ENCODE peak calls at places on chromosomes 11 and 22, in four cellular contexts. X is H1, C is left ventricle myocardium inferior, W is tibial artery. O is an unnamed sample.

GRCh38 chr11:117786099-117786870 is 10.7 kb downstream of the DSCAML1 start:
- DNase-seq in X (no peak), C (no peak), W (no peak), O (no peak)

GRCh38 chr22:27990879-27991278 is 71.8 kb upstream of the PITPNB start:
- DNase-seq in X (peak), C (peak), W (peak), O (peak)

GRCh38 chr11:117878314-117878938 is 2.0 kb upstream of the FXYD6 start:
- DNase-seq in W (no peak), C (no peak), X (no peak), O (no peak)

GRCh38 chr11:134356656-134357544 is 25.1 kb downstream of the GLB1L2 start:
- DNase-seq in C (no peak), X (no peak), W (no peak), O (no peak)

GRCh38 chr11:13386567-13386966 is 76.5 kb downstream of the BTBD10 start:
- DNase-seq in C (no peak), W (no peak), X (no peak), O (no peak)

GRCh38 chr11:115251126-115251525 is 253.1 kb downstream of the CADM1 start:
- DNase-seq in X (no peak), C (no peak), W (no peak), O (no peak)

GRCh38 chr11:104320956-104321355 is 157.0 kb upstream of the PDGFD start:
- DNase-seq in X (no peak), C (no peak), W (no peak), O (no peak)

GRCh38 chr11:1341928-1342524 is 32.6 kb upstream of the TOLLIP start:
- DNase-seq in W (no peak), X (no peak), C (no peak), O (no peak)

GRCh38 chr11:86274503-86274902 is 27.5 kb upstream of the HIKESHI start:
- DNase-seq in W (no peak), X (no peak), C (no peak), O (no peak)

GRCh38 chr11:95556011-95556341 is 233.6 kb downstream of the FAM76B start:
- DNase-seq in W (no peak), X (no peak), C (no peak), O (no peak)

GRCh38 chr22:31637938-31638618 is 23.9 kb downstream of the PISD start:
- DNase-seq in X (no peak), W (peak), C (peak), O (no peak)

GRCh38 chr11:843086-843704 is 543 bp downstream of the TSPAN4 start:
- DNase-seq in X (no peak), C (no peak), W (no peak), O (no peak)

GRCh38 chr11:12792590-12792989 is 118.4 kb downstream of the TEAD1 start:
- DNase-seq in W (no peak), C (no peak), X (no peak), O (no peak)

GRCh38 chr11:14656536-14657457 is 13.2 kb downstream of the PDE3B start:
- DNase-seq in W (no peak), X (no peak), C (no peak), O (no peak)

GRCh38 chr11:20887137-20887536 is 217.8 kb downstream of the NELL1 start:
- DNase-seq in X (no peak), W (no peak), C (no peak), O (no peak)

GRCh38 chr22:18023509-18024275 is 669 bp downstream of the MICAL3 start:
- DNase-seq in X (peak), W (peak), C (peak), O (peak)

GRCh38 chr22:29756341-29756740 is 10.5 kb downstream of the ZMAT5 start:
- DNase-seq in C (no peak), X (no peak), W (no peak), O (no peak)

GRCh38 chr22:24402460-24403192 is 24.8 kb upstream of the ADORA2A start:
- DNase-seq in C (peak), X (no peak), W (peak), O (peak)

GRCh38 chr22:46815896-46816721 is 53.7 kb downstream of the TBC1D22A start:
- DNase-seq in X (no peak), W (no peak), C (no peak), O (no peak)

GRCh38 chr22:39469681-39470461 is 13.1 kb downstream of the MGAT3 start:
- DNase-seq in W (no peak), C (no peak), X (no peak), O (no peak)

GRCh38 chr22:49064836-49065235 is 762.8 kb downstream of the BRD1 start:
- DNase-seq in C (no peak), W (no peak), X (no peak), O (no peak)

GRCh38 chr11:14132312-14132711 is 169.8 kb downstream of the SPON1 start:
- DNase-seq in W (no peak), C (no peak), X (no peak), O (no peak)

GRCh38 chr22:49365191-49365837 is 462.4 kb downstream of the BRD1 start:
- DNase-seq in C (no peak), X (no peak), W (no peak), O (no peak)

GRCh38 chr11:117972589-117973445 is 13.4 kb upstream of the IL10RA start:
- DNase-seq in X (no peak), W (peak), C (no peak), O (no peak)

GRCh38 chr11:127376316-127376715 is 375.7 kb upstream of the KIRREL3 start:
- DNase-seq in C (no peak), X (no peak), W (no peak), O (no peak)

GRCh38 chr11:121829159-121829643 is 286.8 kb downstream of the BLID start:
- DNase-seq in W (peak), X (no peak), C (no peak), O (no peak)

GRCh38 chr11:102669664-102670063 is 35.9 kb downstream of the MMP27 start:
- DNase-seq in W (no peak), C (no peak), X (no peak), O (no peak)

GRCh38 chr11:75894036-75894585 is 79.1 kb downstream of the UVRAG start:
- DNase-seq in W (no peak), X (no peak), C (no peak), O (no peak)

GRCh38 chr11:10575999-10576398 is 7.5 kb upstream of the LYVE1 start:
- DNase-seq in W (no peak), C (no peak), X (no peak), O (no peak)

GRCh38 chr11:66543263-66544107 is 2.4 kb downstream of the ZDHHC24 start:
- DNase-seq in X (no peak), W (peak), C (peak), O (peak)

GRCh38 chr11:10751581-10751940 is 515 bp downstream of the CTR9 start:
- DNase-seq in W (peak), X (no peak), C (no peak), O (no peak)

GRCh38 chr22:49367016-49367697 is 460.5 kb downstream of the BRD1 start:
- DNase-seq in W (no peak), X (no peak), C (no peak), O (no peak)

GRCh38 chr11:36976740-36977139 is 378.7 kb upstream of the RAG2 start:
- DNase-seq in W (no peak), X (no peak), C (peak), O (no peak)

GRCh38 chr22:44305888-44306287 is 6.9 kb downstream of the SHISAL1 start:
- DNase-seq in W (no peak), X (no peak), C (no peak), O (peak)

GRCh38 chr22:30347255-30347892 is 9.3 kb downstream of the SF3A1 start:
- DNase-seq in W (no peak), X (no peak), C (no peak), O (no peak)

GRCh38 chr11:6557761-6558674 is 45.4 kb downstream of the RRP8 start:
- DNase-seq in W (no peak), C (peak), X (no peak), O (no peak)

GRCh38 chr11:47918882-47919495 is 61.4 kb upstream of the PTPRJ start:
- DNase-seq in X (no peak), C (no peak), W (no peak), O (no peak)

GRCh38 chr22:36156515-36157419 is 3.8 kb downstream of the APOL3 start:
- DNase-seq in C (peak), W (peak), X (no peak), O (peak)
- H3K27ac ChIP-seq in C (peak), W (peak), X (no peak), O (peak)

GRCh38 chr11:67571443-67571842 is 12.2 kb upstream of the GSTP1 start:
- DNase-seq in X (no peak), C (no peak), W (no peak), O (no peak)

GRCh38 chr11:67577951-67578350 is 5.7 kb upstream of the GSTP1 start:
- DNase-seq in W (no peak), X (no peak), C (no peak), O (no peak)

GRCh38 chr11:67576742-67577475 is 6.7 kb upstream of the GSTP1 start:
- DNase-seq in X (no peak), W (no peak), C (no peak), O (no peak)

GRCh38 chr11:67572305-67572704 is 11.3 kb upstream of the GSTP1 start:
- DNase-seq in C (no peak), W (no peak), X (no peak), O (no peak)

DNA sequence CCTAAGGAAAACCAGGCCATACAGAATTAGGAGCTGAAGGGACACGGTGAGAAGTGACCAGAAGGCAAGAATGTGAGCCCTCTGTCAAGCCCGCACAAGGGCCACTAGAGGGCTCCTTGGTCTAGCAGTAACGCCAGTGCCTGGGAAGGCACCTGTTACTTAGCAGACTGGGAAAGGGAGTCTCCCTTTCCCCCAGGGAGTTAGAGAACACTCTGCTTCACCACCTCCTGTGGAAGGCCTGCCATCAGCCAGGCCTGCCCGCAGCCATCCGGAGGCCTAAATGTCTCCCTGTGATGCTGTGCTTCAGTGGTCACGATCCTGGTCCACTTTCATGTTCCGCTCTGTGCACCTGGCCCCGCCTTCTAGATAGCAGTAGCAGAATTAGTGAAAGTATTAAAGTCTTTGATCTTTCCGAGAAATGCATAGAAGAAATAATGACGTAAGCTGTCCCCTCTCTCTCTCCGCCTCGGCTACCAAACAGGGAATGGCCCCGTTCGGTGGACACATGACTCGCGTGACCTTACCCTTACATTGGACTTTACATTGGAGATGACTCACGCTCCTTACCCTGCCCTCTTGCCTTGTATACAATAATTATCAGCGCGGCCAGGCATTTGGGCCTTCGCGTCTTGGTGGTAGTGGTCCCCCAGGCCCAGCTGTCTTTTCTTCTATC is 10.7 kb upstream of the GSTP1 start:
- DNase-seq in C (no peak), X (no peak), W (peak), O (peak)
- TF ChIP-seq CTCF in C (peak), X (peak), W (peak), O (peak)

GRCh38 chr11:8686325-8686724 is 3.7 kb downstream of the RPL27A start:
- DNase-seq in C (no peak), X (no peak), W (no peak), O (no peak)

GRCh38 chr11:8683115-8683807 is 669 bp downstream of the RPL27A start:
- DNase-seq in X (no peak), C (no peak), W (no peak), O (no peak)

GRCh38 chr11:8684600-8685290 is 2.2 kb downstream of the RPL27A start:
- DNase-seq in W (no peak), X (no peak), C (no peak), O (no peak)

GRCh38 chr11:8685306-8685705 is 2.7 kb downstream of the RPL27A start:
- DNase-seq in X (no peak), W (no peak), C (no peak), O (no peak)

DNA sequence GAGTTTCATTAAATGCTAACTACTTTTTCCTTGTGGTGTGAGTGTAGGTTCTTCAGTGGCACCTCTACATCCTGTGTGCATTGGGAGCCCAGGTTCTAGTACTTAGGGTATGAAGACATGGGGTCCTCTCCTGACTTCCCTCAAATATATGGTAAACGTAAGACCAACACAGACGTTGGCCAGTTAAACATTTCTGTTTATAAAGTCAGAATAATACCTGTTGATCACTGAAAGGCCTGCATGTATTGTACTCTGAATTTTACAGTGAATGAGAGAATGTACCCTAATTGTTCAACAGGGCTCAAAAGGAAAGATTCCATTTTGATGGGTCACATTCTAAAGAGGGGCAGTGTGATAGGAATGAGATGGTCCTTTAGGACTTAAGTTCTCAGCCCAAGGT is 3.2 kb downstream of the RPL27A start:
- DNase-seq in X (no peak), W (no peak), C (no peak), O (no peak)
- H3K27ac ChIP-seq in X (no peak), W (no peak), C (no peak), O (no peak)

DNA sequence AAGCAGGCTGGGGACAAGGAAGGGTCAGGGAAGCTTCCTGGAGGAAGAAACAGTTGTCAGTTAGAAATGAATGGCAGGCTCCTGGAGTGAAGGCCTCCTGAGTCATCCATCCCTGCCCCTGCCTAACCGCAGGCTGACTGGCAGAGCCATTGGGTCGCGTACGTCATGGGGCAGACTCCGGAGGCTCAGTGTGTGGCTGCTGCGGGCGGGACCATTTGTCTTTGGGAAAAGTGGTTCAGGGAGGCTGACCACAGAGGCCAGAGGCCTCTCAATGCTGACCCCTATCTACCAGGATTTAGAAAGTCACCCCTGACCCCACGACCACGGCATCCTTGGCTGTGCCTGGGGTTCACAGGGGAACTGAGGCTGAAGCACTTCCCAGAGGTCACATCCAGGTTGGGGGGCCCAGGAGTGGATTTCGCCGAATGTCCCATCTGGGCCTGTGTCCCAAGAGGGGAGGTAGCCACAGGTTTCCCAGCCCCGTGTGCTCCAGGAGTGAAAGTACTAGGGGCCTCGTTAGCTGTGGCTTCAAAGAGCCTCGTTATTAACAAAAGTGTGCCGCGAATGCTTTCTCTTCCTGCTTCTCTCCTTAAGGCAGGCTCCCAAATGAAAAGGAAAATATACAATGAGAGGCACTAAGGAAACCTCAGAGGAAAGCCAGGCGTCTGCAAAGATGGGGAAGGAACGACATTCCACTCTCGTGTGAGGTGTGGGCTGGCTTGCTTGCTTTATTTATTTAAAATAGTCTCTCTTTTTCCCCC is 58.9 kb downstream of the FLRT1 start:
- DNase-seq in X (no peak), W (no peak), C (no peak), O (no peak)
- TF ChIP-seq CTCF in X (peak), W (no peak), C (no peak), O (no peak)

GRCh38 chr11:111916768-111917167 is 1.9 kb upstream of the C11orf52 start:
- DNase-seq in C (no peak), W (no peak), X (no peak), O (no peak)

GRCh38 chr11:111913031-111913861 is 712 bp downstream of the HSPB2 start:
- DNase-seq in C (no peak), W (no peak), X (no peak), O (peak)

GRCh38 chr11:111911563-111912401 is at the start of gene CRYAB:
- DNase-seq in C (peak), X (no peak), W (peak), O (peak)

GRCh38 chr11:111912535-111912934 is at the start of gene HSPB2:
- DNase-seq in W (peak), X (no peak), C (peak), O (peak)

GRCh38 chr11:111913997-111914396 is 1.5 kb downstream of the HSPB2 start:
- DNase-seq in W (peak), X (no peak), C (no peak), O (peak)
- H3K27ac ChIP-seq in W (peak), X (no peak), C (peak), O (peak)

O was measured in uterus.